ENCODE peak calls at places on chromosomes 1 and 21, in five cellular contexts. Q is foreskin fibroblast; B is mesothelial cell of epicardium; Z is CD8-positive, alpha-beta T cell; P is spleen. O is an unnamed sample.
A peak's percentile ranks its signal among the peaks of the same experiment; 100 is the strongest.

GRCh38 chr21:36428789-36429671 is 43.8 kb downstream of the CHAF1B start:
- DNase-seq in Q (peak; percentile 39), B (no peak), P (no peak), Z (no peak), O (no peak)

GRCh38 chr1:151905070-151905442 is 4.3 kb downstream of the THEM4 start:
- DNase-seq in Z (peak; percentile 59), B (no peak), P (no peak), Q (no peak), O (no peak)

GRCh38 chr1:218030846-218031245 is 254.2 kb upstream of the RRP15 start:
- DNase-seq in Z (no peak), B (no peak), P (no peak), Q (no peak), O (no peak)

GRCh38 chr1:23879809-23880208 is 11.7 kb upstream of the FUCA1 start:
- DNase-seq in Z (no peak), Q (no peak), P (no peak), B (no peak), O (no peak)

GRCh38 chr1:150150511-150151021 is 850 bp downstream of the PLEKHO1 start:
- DNase-seq in Z (peak; percentile 33), P (peak; percentile 88), B (peak; percentile 54), Q (peak; percentile 59), O (no peak)

GRCh38 chr1:162676767-162677166 is 44.5 kb downstream of the DDR2 start:
- DNase-seq in Z (no peak), B (no peak), Q (no peak), P (no peak), O (no peak)

GRCh38 chr1:116440731-116441130 is 67.7 kb downstream of the ATP1A1 start:
- DNase-seq in Q (no peak), B (no peak), P (no peak), Z (no peak), O (no peak)

GRCh38 chr21:40351006-40351405 is 483.8 kb downstream of the PCP4 start:
- DNase-seq in Q (no peak), Z (no peak), P (no peak), B (no peak), O (no peak)

GRCh38 chr1:180981596-180982387 is 40.9 kb downstream of the STX6 start:
- DNase-seq in Z (peak; percentile 43), P (no peak), Q (no peak), B (no peak), O (no peak)

GRCh38 chr1:6523566-6523965 is 30.7 kb downstream of the NOL9 start:
- DNase-seq in P (no peak), Z (no peak), Q (peak; percentile 62), B (no peak), O (no peak)
- TF ChIP-seq CTCF in P (no peak), Z (peak; percentile 27), Q (peak; percentile 46), B (no peak), O (peak; percentile 78)

GRCh38 chr21:45102391-45102932 is 28.1 kb downstream of the ADARB1 start:
- DNase-seq in Q (peak; percentile 64), Z (no peak), P (no peak), B (no peak), O (peak; percentile 70)
- TF ChIP-seq CTCF in Q (peak; percentile 47), Z (no peak), P (peak; percentile 30), B (peak; percentile 34), O (peak; percentile 65)

GRCh38 chr1:159924025-159924790 is 1.1 kb downstream of the TAGLN2 start:
- DNase-seq in Q (peak; percentile 97), P (peak; percentile 94), Z (peak; percentile 74), B (peak; percentile 66), O (peak; percentile 89)
- TF ChIP-seq CTCF in Q (no peak), P (no peak), Z (no peak), B (no peak), O (peak; percentile 53)

GRCh38 chr1:224092601-224093000 is 21.3 kb upstream of the FBXO28 start:
- DNase-seq in Q (no peak), Z (no peak), B (no peak), P (no peak), O (no peak)

GRCh38 chr1:224095867-224096266 is 18.0 kb upstream of the FBXO28 start:
- DNase-seq in P (no peak), B (no peak), Z (no peak), Q (no peak), O (no peak)

GRCh38 chr1:224095339-224095738 is 18.6 kb upstream of the FBXO28 start:
- DNase-seq in B (no peak), P (no peak), Z (no peak), Q (no peak), O (no peak)

GRCh38 chr1:224096773-224097172 is 17.1 kb upstream of the FBXO28 start:
- DNase-seq in B (no peak), Q (no peak), P (no peak), Z (no peak), O (no peak)

DNA sequence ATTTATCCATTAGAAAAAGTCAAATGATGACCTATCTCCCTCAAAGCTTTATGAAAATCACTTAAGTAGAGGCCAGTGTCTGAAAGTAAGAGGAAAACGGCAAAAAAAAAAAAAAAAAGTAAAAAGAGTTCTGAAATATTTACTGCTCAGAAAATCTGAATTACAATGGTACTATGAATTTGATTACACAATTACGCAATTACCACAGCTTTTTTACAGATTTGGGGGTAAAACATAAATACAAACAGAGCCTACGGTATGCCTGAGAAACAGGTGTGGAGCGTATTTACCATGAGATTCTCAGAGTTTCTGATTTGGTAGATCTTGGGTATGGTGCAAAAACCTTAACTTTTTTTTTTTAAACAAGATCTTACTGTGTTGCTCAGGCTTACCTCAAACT is 15.9 kb upstream of the FBXO28 start:
- DNase-seq in Q (no peak), Z (no peak), P (no peak), B (no peak), O (no peak)
- TF ChIP-seq CTCF in Q (no peak), Z (no peak), P (no peak), B (no peak), O (no peak)

DNA sequence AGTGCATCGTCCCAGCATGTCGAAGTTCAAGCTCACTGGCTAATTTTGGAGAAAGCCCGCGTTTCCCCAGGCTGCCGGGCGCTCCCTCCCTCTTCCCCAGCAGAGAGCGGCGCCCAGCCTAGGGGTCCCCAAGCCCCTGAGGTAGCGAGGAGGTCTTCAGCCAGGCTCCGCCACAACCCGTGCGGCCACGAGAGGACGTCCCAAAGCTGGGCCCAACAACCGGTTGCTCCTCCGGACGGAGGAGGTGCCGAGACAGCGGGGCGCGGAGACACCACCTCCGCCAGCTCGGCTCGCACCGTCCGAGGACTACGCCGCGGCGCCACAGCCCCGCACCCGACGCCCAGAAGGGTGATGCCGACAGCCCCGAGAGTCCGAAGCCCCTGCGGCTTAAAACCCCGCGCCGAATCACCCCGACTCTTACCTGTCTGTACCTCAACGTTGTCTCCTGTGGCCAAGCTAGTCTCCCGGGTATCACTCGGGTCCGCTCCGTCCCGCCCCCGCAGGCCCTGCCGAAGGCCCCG is at the start of gene DENND2C:
- DNase-seq in B (no peak), Z (no peak), P (no peak), Q (no peak), O (no peak)
- TF ChIP-seq CTCF in B (no peak), Z (no peak), P (no peak), Q (no peak), O (no peak)

GRCh38 chr1:203464743-203465142 is 10.9 kb upstream of the PRELP start:
- DNase-seq in B (no peak), P (no peak), Z (no peak), Q (no peak), O (no peak)

GRCh38 chr1:203462878-203463277 is 12.7 kb upstream of the PRELP start:
- DNase-seq in Z (no peak), Q (peak; percentile 74), P (no peak), B (no peak), O (peak; percentile 76)

GRCh38 chr1:203462143-203462542 is 13.5 kb upstream of the PRELP start:
- DNase-seq in Z (no peak), B (no peak), P (no peak), Q (no peak), O (no peak)

GRCh38 chr1:203464226-203464625 is 11.4 kb upstream of the PRELP start:
- DNase-seq in B (no peak), Q (peak; percentile 39), Z (no peak), P (no peak), O (no peak)

DNA sequence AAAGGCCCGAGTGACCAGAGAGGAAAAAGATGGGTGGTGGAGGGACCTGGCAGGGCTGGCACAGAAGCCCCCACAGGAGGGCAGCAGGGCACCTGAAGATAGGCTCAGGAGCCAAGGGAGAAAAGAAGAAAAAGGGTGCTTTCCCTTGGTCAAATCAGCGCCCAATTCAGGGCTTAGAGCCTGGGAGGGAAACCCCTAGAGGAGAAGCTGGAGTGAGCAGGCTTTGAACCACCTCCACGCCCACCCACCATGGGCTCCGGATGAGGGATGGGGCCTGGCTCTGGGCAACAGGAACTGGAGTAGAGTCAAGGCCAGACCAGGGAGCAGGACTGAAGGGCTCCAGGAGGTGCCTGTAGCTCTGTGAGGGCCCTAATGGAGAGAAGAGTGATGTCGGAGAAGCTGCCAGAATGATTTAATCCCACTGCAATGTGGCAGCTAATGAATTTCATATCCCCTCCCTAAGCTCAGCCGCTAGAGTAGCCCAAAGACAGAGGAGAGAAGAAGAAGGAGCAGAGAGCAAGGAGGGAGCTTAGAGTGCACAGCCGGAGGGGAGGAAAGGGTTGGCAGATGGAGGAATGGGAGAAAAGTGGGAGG is 12.0 kb upstream of the PRELP start:
- DNase-seq in B (no peak), P (no peak), Q (peak; percentile 77), Z (no peak), O (peak; percentile 20)
- TF ChIP-seq CTCF in B (no peak), P (no peak), Q (no peak), Z (no peak), O (peak; percentile 59)

DNA sequence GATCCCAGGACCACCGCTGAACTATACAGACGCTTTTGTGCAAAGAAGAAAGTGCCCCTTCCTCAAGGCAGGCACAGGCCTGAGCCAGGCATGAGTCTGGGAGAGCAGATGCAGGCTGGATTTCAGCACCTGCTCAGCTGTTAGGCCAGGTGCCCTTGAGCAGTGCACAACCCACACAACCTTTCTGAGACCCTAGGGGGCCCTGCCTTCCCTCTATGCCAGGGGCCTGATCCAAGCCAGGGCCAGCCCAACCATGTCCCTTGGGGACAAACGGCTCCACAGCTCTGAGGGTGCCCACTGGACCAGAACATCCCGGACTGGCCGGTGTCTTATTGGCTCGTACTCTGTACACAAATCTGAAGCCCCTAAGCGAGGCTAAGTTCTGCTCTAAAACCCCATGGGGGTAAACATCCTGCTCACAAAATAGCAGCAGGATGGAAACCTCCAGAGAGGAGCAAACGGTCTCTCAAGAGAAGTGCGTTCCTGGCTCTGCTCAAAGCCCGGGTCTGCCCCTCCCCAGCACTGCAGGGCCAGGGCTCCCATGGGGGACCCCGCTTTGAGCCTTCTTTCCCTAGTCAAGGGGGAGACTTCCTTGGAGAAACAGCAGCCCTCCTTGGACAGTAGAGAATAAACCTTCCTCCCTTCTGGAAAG is 275.1 kb downstream of the NPHP4 start:
- DNase-seq in Z (no peak), B (no peak), Q (no peak), P (no peak), O (no peak)
- TF ChIP-seq CTCF in Z (no peak), B (no peak), Q (no peak), P (no peak), O (no peak)

DNA sequence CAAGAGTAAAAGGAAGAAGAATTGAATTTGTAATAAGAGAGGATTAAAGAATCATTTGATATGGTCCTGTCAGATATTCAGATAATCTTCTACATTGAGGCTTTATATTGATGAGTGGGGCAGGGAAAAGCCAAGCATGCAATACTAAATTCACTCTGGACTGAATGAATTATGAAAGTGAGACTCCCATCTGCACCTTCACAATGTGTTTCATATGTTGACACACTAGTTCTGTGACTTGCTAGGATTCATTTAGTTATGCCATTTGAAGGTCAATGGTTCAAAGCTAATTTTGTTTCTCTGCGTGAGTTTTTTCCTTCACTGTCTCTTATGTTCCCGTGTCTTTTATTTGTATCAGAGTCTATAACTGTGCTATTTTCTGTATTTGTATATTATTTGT is 1332.6 kb downstream of the KCNT2 start:
- DNase-seq in P (no peak), B (no peak), Z (no peak), Q (no peak), O (no peak)
- TF ChIP-seq CTCF in P (no peak), B (no peak), Z (no peak), Q (no peak), O (no peak)

GRCh38 chr1:29260531-29260930 is 24.2 kb downstream of the PTPRU start:
- DNase-seq in B (no peak), P (no peak), Z (no peak), Q (no peak), O (no peak)
- TF ChIP-seq CTCF in B (no peak), P (no peak), Z (no peak), Q (no peak), O (no peak)

O was measured in HFFc6.